ENCODE peak calls at places on chromosome 2, in nine cellular contexts. One of them, this sample, is unnamed.

GRCh38 chr2:233179848-233180368 is 71.6 kb upstream of the ATG16L1 start:
- DNase-seq in astrocyte of the hippocampus: no peak
- DNase-seq in GM12865: no peak
- DNase-seq in hippocampal formation: no peak
- DNase-seq in Ammon's horn: no peak
- DNase-seq in GM04504: no peak
- DNase-seq in stimulated activated CD8-positive, alpha-beta memory T cell treated with anti-CD3 and anti-CD28 coated beads, Interleukin-2, amount 100 ng/mL, for 1 hour: no peak
- DNase-seq in AG10803: no peak
- DNase-seq in GM03348: no peak
- DNase-seq in this sample: no peak

GRCh38 chr2:180006236-180006635 is 861 bp downstream of the CWC22 start:
- DNase-seq in GM04504: no peak
- DNase-seq in hippocampal formation: no peak
- DNase-seq in GM12865: peak; percentile 12
- DNase-seq in stimulated activated CD8-positive, alpha-beta memory T cell treated with anti-CD3 and anti-CD28 coated beads, Interleukin-2, amount 100 ng/mL, for 1 hour: no peak
- DNase-seq in astrocyte of the hippocampus: no peak
- DNase-seq in AG10803: no peak
- DNase-seq in GM03348: no peak
- DNase-seq in Ammon's horn: no peak
- DNase-seq in this sample: no peak

GRCh38 chr2:156986339-156986988 is 271.0 kb upstream of the GALNT5 start:
- DNase-seq in Ammon's horn: no peak
- DNase-seq in astrocyte of the hippocampus: no peak
- DNase-seq in stimulated activated CD8-positive, alpha-beta memory T cell treated with anti-CD3 and anti-CD28 coated beads, Interleukin-2, amount 100 ng/mL, for 1 hour: no peak
- DNase-seq in GM04504: no peak
- DNase-seq in GM12865: peak; percentile 4
- DNase-seq in hippocampal formation: no peak
- DNase-seq in GM03348: no peak
- DNase-seq in AG10803: no peak
- DNase-seq in this sample: no peak

GRCh38 chr2:174607584-174607983 is 10.0 kb upstream of the WIPF1 start:
- DNase-seq in GM12865: no peak
- DNase-seq in GM04504: no peak
- DNase-seq in AG10803: no peak
- DNase-seq in astrocyte of the hippocampus: no peak
- DNase-seq in stimulated activated CD8-positive, alpha-beta memory T cell treated with anti-CD3 and anti-CD28 coated beads, Interleukin-2, amount 100 ng/mL, for 1 hour: no peak
- DNase-seq in GM03348: no peak
- DNase-seq in Ammon's horn: no peak
- DNase-seq in hippocampal formation: no peak
- DNase-seq in this sample: no peak

GRCh38 chr2:126704434-126705165 is 48.6 kb downstream of the GYPC start:
- DNase-seq in GM04504: peak; percentile 6
- DNase-seq in Ammon's horn: no peak
- DNase-seq in hippocampal formation: no peak
- DNase-seq in AG10803: peak; percentile 37
- DNase-seq in GM03348: no peak
- DNase-seq in astrocyte of the hippocampus: peak; percentile 35
- DNase-seq in stimulated activated CD8-positive, alpha-beta memory T cell treated with anti-CD3 and anti-CD28 coated beads, Interleukin-2, amount 100 ng/mL, for 1 hour: no peak
- DNase-seq in GM12865: no peak
- DNase-seq in this sample: no peak

GRCh38 chr2:140504596-140504995 is 1626.2 kb downstream of the LRP1B start:
- DNase-seq in Ammon's horn: no peak
- DNase-seq in GM04504: no peak
- DNase-seq in GM03348: no peak
- DNase-seq in stimulated activated CD8-positive, alpha-beta memory T cell treated with anti-CD3 and anti-CD28 coated beads, Interleukin-2, amount 100 ng/mL, for 1 hour: no peak
- DNase-seq in AG10803: no peak
- DNase-seq in GM12865: no peak
- DNase-seq in astrocyte of the hippocampus: peak; percentile 52
- DNase-seq in hippocampal formation: no peak
- DNase-seq in this sample: no peak

GRCh38 chr2:216687111-216687510 is 8.2 kb downstream of the IGFBP5 start:
- DNase-seq in astrocyte of the hippocampus: no peak
- DNase-seq in GM03348: no peak
- DNase-seq in hippocampal formation: no peak
- DNase-seq in Ammon's horn: no peak
- DNase-seq in stimulated activated CD8-positive, alpha-beta memory T cell treated with anti-CD3 and anti-CD28 coated beads, Interleukin-2, amount 100 ng/mL, for 1 hour: no peak
- DNase-seq in GM04504: no peak
- DNase-seq in AG10803: no peak
- DNase-seq in GM12865: no peak
- DNase-seq in this sample: no peak

GRCh38 chr2:28271231-28271913 is 121.3 kb upstream of the FOSL2 start:
- DNase-seq in astrocyte of the hippocampus: no peak
- DNase-seq in Ammon's horn: no peak
- DNase-seq in GM12865: peak; percentile 28
- DNase-seq in AG10803: no peak
- DNase-seq in GM04504: no peak
- DNase-seq in GM03348: no peak
- DNase-seq in stimulated activated CD8-positive, alpha-beta memory T cell treated with anti-CD3 and anti-CD28 coated beads, Interleukin-2, amount 100 ng/mL, for 1 hour: no peak
- DNase-seq in hippocampal formation: no peak
- DNase-seq in this sample: no peak

This sample was measured in putamen.